ENCODE peak calls at places on chromosomes 13 and 19, in ten cellular contexts. One of them, this sample, is unnamed. For H3K4me1 and H3K9me3, the result is how much of the 10 kb centered on the place peaks cover.

GRCh38 chr19:28948531-28948930 is 264.4 kb downstream of the UQCRFS1 start:
- DNase-seq in H1: no peak
- DNase-seq in astrocyte: no peak
- DNase-seq in upper lobe of left lung: no peak
- DNase-seq in spleen: no peak
- DNase-seq in fibroblast of lung: no peak
- DNase-seq in left ventricle myocardium inferior: no peak
- DNase-seq in sigmoid colon: no peak
- DNase-seq in neural progenitor cell: no peak
- DNase-seq in IMR-90: no peak
- DNase-seq in this sample: no peak

GRCh38 chr19:41808663-41809566 is 12.5 kb downstream of the CEACAM3 start:
- DNase-seq in sigmoid colon: no peak
- DNase-seq in IMR-90: no peak
- DNase-seq in fibroblast of lung: no peak
- DNase-seq in upper lobe of left lung: peak
- DNase-seq in spleen: peak
- DNase-seq in H1: no peak
- DNase-seq in astrocyte: no peak
- DNase-seq in neural progenitor cell: no peak
- DNase-seq in left ventricle myocardium inferior: peak
- DNase-seq in this sample: peak

GRCh38 chr19:6278740-6279619 is 795 bp downstream of the MLLT1 start:
- DNase-seq in fibroblast of lung: no peak
- DNase-seq in left ventricle myocardium inferior: no peak
- DNase-seq in IMR-90: no peak
- DNase-seq in neural progenitor cell: no peak
- DNase-seq in H1: peak
- DNase-seq in sigmoid colon: no peak
- DNase-seq in upper lobe of left lung: no peak
- DNase-seq in spleen: no peak
- DNase-seq in astrocyte: no peak
- DNase-seq in this sample: no peak

GRCh38 chr19:38678891-38679494 is 31.5 kb downstream of the ACTN4 start:
- DNase-seq in upper lobe of left lung: no peak
- DNase-seq in left ventricle myocardium inferior: no peak
- DNase-seq in spleen: no peak
- DNase-seq in sigmoid colon: no peak
- DNase-seq in fibroblast of lung: no peak
- DNase-seq in H1: no peak
- DNase-seq in astrocyte: no peak
- DNase-seq in IMR-90: no peak
- DNase-seq in neural progenitor cell: no peak
- DNase-seq in this sample: no peak

GRCh38 chr19:39438270-39438934 is 2.7 kb upstream of the RPS16 start:
- DNase-seq in sigmoid colon: no peak
- DNase-seq in neural progenitor cell: no peak
- DNase-seq in IMR-90: peak
- DNase-seq in left ventricle myocardium inferior: no peak
- DNase-seq in upper lobe of left lung: peak
- DNase-seq in fibroblast of lung: peak
- DNase-seq in H1: no peak
- DNase-seq in astrocyte: no peak
- DNase-seq in spleen: no peak
- DNase-seq in this sample: no peak

GRCh38 chr19:16445238-16446107 is 26.3 kb downstream of the EPS15L1 start:
- DNase-seq in fibroblast of lung: peak
- DNase-seq in sigmoid colon: no peak
- DNase-seq in left ventricle myocardium inferior: no peak
- DNase-seq in upper lobe of left lung: peak
- DNase-seq in astrocyte: peak
- DNase-seq in H1: no peak
- DNase-seq in IMR-90: peak
- DNase-seq in spleen: peak
- DNase-seq in neural progenitor cell: no peak
- DNase-seq in this sample: no peak

GRCh38 chr13:107843281-107843680 is 372.1 kb downstream of the LIG4 start:
- DNase-seq in upper lobe of left lung: no peak
- DNase-seq in H1: no peak
- DNase-seq in left ventricle myocardium inferior: no peak
- DNase-seq in spleen: no peak
- DNase-seq in neural progenitor cell: no peak
- DNase-seq in fibroblast of lung: no peak
- DNase-seq in sigmoid colon: no peak
- DNase-seq in IMR-90: no peak
- DNase-seq in astrocyte: no peak
- DNase-seq in this sample: no peak

GRCh38 chr13:59274958-59275727 is 888.6 kb downstream of the DIAPH3 start:
- DNase-seq in upper lobe of left lung: no peak
- DNase-seq in neural progenitor cell: no peak
- DNase-seq in sigmoid colon: no peak
- DNase-seq in astrocyte: no peak
- DNase-seq in H1: no peak
- DNase-seq in spleen: no peak
- DNase-seq in IMR-90: no peak
- DNase-seq in fibroblast of lung: no peak
- DNase-seq in left ventricle myocardium inferior: no peak
- DNase-seq in this sample: no peak

GRCh38 chr13:67549331-67549730 is 319.2 kb upstream of the PCDH9 start:
- DNase-seq in upper lobe of left lung: no peak
- DNase-seq in spleen: no peak
- DNase-seq in sigmoid colon: no peak
- DNase-seq in fibroblast of lung: peak
- DNase-seq in astrocyte: peak
- DNase-seq in neural progenitor cell: no peak
- DNase-seq in H1: no peak
- DNase-seq in left ventricle myocardium inferior: no peak
- DNase-seq in IMR-90: peak
- DNase-seq in this sample: no peak

GRCh38 chr13:80341098-80341701 is at the start of gene SPRY2:
- DNase-seq in sigmoid colon: peak
- DNase-seq in fibroblast of lung: peak
- DNase-seq in spleen: peak
- DNase-seq in astrocyte: peak
- DNase-seq in IMR-90: peak
- DNase-seq in upper lobe of left lung: peak
- DNase-seq in left ventricle myocardium inferior: peak
- DNase-seq in neural progenitor cell: peak
- DNase-seq in H1: peak
- DNase-seq in this sample: peak

GRCh38 chr13:112554214-112554850 is 33.6 kb downstream of the TUBGCP3 start:
- DNase-seq in spleen: no peak
- DNase-seq in IMR-90: no peak
- DNase-seq in fibroblast of lung: no peak
- DNase-seq in left ventricle myocardium inferior: no peak
- DNase-seq in neural progenitor cell: no peak
- DNase-seq in astrocyte: no peak
- DNase-seq in H1: no peak
- DNase-seq in sigmoid colon: no peak
- DNase-seq in upper lobe of left lung: no peak
- DNase-seq in this sample: no peak

GRCh38 chr13:66014757-66015156 is 1215.4 kb downstream of the PCDH9 start:
- DNase-seq in sigmoid colon: no peak
- DNase-seq in left ventricle myocardium inferior: no peak
- DNase-seq in spleen: no peak
- DNase-seq in fibroblast of lung: no peak
- DNase-seq in H1: no peak
- DNase-seq in neural progenitor cell: no peak
- DNase-seq in astrocyte: no peak
- DNase-seq in upper lobe of left lung: no peak
- DNase-seq in IMR-90: peak
- DNase-seq in this sample: no peak

GRCh38 chr19:35340431-35340830 is 7.3 kb upstream of the FFAR1 start:
- DNase-seq in left ventricle myocardium inferior: no peak
- DNase-seq in fibroblast of lung: no peak
- DNase-seq in spleen: peak
- DNase-seq in sigmoid colon: no peak
- DNase-seq in neural progenitor cell: no peak
- DNase-seq in astrocyte: no peak
- DNase-seq in upper lobe of left lung: no peak
- DNase-seq in IMR-90: no peak
- DNase-seq in H1: no peak
- DNase-seq in this sample: no peak

GRCh38 chr13:100818706-100819105 is 144.1 kb upstream of the TMTC4 start:
- DNase-seq in neural progenitor cell: no peak
- DNase-seq in astrocyte: peak
- DNase-seq in spleen: no peak
- DNase-seq in fibroblast of lung: peak
- DNase-seq in H1: no peak
- DNase-seq in sigmoid colon: peak
- DNase-seq in left ventricle myocardium inferior: no peak
- DNase-seq in IMR-90: no peak
- DNase-seq in upper lobe of left lung: no peak
- DNase-seq in this sample: no peak

GRCh38 chr13:97322740-97323342 is 100.7 kb downstream of the MBNL2 start:
- DNase-seq in spleen: no peak
- DNase-seq in H1: no peak
- DNase-seq in IMR-90: peak
- DNase-seq in left ventricle myocardium inferior: no peak
- DNase-seq in upper lobe of left lung: no peak
- DNase-seq in fibroblast of lung: peak
- DNase-seq in sigmoid colon: no peak
- DNase-seq in neural progenitor cell: no peak
- DNase-seq in astrocyte: peak
- DNase-seq in this sample: no peak

GRCh38 chr19:33752945-33753344 is 43.7 kb upstream of the KCTD15 start:
- DNase-seq in neural progenitor cell: no peak
- DNase-seq in astrocyte: no peak
- DNase-seq in H1: no peak
- DNase-seq in IMR-90: no peak
- DNase-seq in upper lobe of left lung: no peak
- DNase-seq in fibroblast of lung: no peak
- DNase-seq in spleen: no peak
- DNase-seq in sigmoid colon: no peak
- DNase-seq in left ventricle myocardium inferior: no peak
- DNase-seq in this sample: no peak

DNA sequence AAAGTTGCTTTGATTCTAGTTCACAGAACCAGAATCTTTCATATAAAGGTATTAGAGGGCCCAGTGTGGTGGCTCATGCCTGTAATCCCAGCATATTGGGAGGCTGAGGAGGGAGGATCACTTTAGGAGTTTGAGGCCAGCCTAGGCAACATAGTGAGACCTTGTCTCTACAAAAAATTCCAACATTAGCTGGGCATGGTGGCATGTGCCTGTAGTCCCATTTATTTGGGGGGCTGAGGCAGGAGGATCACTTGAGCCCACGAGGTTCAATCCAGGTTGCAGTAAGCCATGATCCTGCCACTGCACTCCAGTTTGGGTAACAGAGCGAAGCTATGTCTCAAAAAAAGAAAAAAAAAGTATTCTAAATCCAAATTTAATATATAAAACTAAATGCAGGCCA is 9.1 kb downstream of the LDLR start:
- DNase-seq in spleen: no peak
- DNase-seq in IMR-90: no peak
- DNase-seq in H1: no peak
- DNase-seq in sigmoid colon: no peak
- DNase-seq in fibroblast of lung: no peak
- DNase-seq in neural progenitor cell: no peak
- DNase-seq in astrocyte: no peak
- DNase-seq in left ventricle myocardium inferior: no peak
- DNase-seq in upper lobe of left lung: no peak
- DNase-seq in this sample: no peak
- H3K4me1 ChIP-seq in spleen: half or more
- H3K4me1 ChIP-seq in IMR-90: under half
- H3K4me1 ChIP-seq in H1: under half
- H3K4me1 ChIP-seq in sigmoid colon: under half
- H3K4me1 ChIP-seq in fibroblast of lung: under half
- H3K4me1 ChIP-seq in neural progenitor cell: under half
- H3K4me1 ChIP-seq in astrocyte: under half
- H3K4me1 ChIP-seq in left ventricle myocardium inferior: half or more
- H3K4me1 ChIP-seq in upper lobe of left lung: under half
- H3K4me1 ChIP-seq in this sample: under half

GRCh38 chr19:53195265-53195879 is 2.2 kb upstream of the ZNF665 start:
- DNase-seq in IMR-90: peak
- DNase-seq in upper lobe of left lung: peak
- DNase-seq in spleen: peak
- DNase-seq in H1: peak
- DNase-seq in fibroblast of lung: peak
- DNase-seq in astrocyte: peak
- DNase-seq in left ventricle myocardium inferior: peak
- DNase-seq in sigmoid colon: peak
- DNase-seq in neural progenitor cell: peak
- DNase-seq in this sample: peak
- H3K9me3 ChIP-seq in IMR-90: under half
- H3K9me3 ChIP-seq in upper lobe of left lung: under half
- H3K9me3 ChIP-seq in spleen: under half
- H3K9me3 ChIP-seq in H1: under half
- H3K9me3 ChIP-seq in fibroblast of lung: under half
- H3K9me3 ChIP-seq in astrocyte: under half
- H3K9me3 ChIP-seq in left ventricle myocardium inferior: under half
- H3K9me3 ChIP-seq in sigmoid colon: under half
- H3K9me3 ChIP-seq in neural progenitor cell: under half
- H3K9me3 ChIP-seq in this sample: under half

GRCh38 chr19:12983561-12984142 is 11.6 kb upstream of the NFIX start:
- DNase-seq in sigmoid colon: peak
- DNase-seq in H1: peak
- DNase-seq in left ventricle myocardium inferior: peak
- DNase-seq in astrocyte: peak
- DNase-seq in upper lobe of left lung: peak
- DNase-seq in fibroblast of lung: peak
- DNase-seq in neural progenitor cell: peak
- DNase-seq in IMR-90: peak
- DNase-seq in spleen: peak
- DNase-seq in this sample: peak
- H3K27ac ChIP-seq in sigmoid colon: peak
- H3K27ac ChIP-seq in H1: no peak
- H3K27ac ChIP-seq in left ventricle myocardium inferior: no peak
- H3K27ac ChIP-seq in astrocyte: peak
- H3K27ac ChIP-seq in upper lobe of left lung: no peak
- H3K27ac ChIP-seq in fibroblast of lung: no peak
- H3K27ac ChIP-seq in neural progenitor cell: no peak
- H3K27ac ChIP-seq in IMR-90: no peak
- H3K27ac ChIP-seq in spleen: no peak
- H3K27ac ChIP-seq in this sample: no peak

DNA sequence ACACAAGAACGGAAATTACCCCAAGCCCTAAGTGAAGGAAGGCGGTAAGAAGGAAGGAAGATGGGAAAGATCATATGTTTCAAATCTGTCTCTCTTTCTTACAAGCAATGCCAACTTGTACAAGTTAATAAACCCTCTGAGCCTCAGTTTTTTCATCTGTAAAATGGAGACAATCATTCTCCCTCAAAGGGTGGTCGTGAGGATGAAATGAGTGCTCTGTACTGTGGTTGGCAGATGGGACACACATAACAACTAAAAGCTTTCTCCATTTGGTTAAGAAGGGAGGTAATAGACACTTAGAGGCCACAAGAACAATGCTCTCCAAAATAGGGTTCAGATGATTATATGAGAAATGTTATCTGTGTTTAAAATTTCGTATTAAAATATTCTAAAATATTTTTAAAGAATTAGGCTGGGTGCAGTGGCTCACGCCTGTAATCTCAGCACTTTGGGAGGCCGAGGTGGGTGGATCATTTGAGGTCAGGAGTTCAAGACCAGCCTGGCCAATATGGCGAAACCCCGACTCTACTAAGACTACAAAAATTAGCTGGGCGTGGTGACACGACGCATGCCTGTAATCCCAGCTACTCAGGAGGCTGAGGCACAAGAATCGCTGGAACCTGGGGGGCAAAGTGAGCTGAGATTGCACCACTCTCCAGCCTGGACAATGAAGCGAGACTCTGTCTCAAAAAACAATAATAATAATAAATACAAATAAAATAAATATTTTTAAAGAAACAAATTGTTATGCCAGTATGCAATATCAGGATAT is 89.7 kb downstream of the STARD13 start:
- DNase-seq in fibroblast of lung: no peak
- DNase-seq in left ventricle myocardium inferior: no peak
- DNase-seq in spleen: no peak
- DNase-seq in sigmoid colon: no peak
- DNase-seq in upper lobe of left lung: no peak
- DNase-seq in H1: no peak
- DNase-seq in neural progenitor cell: no peak
- DNase-seq in astrocyte: no peak
- DNase-seq in IMR-90: no peak
- DNase-seq in this sample: no peak
- H3K4me1 ChIP-seq in fibroblast of lung: under half
- H3K4me1 ChIP-seq in left ventricle myocardium inferior: half or more
- H3K4me1 ChIP-seq in spleen: under half
- H3K4me1 ChIP-seq in sigmoid colon: half or more
- H3K4me1 ChIP-seq in upper lobe of left lung: under half
- H3K4me1 ChIP-seq in H1: under half
- H3K4me1 ChIP-seq in neural progenitor cell: under half
- H3K4me1 ChIP-seq in astrocyte: under half
- H3K4me1 ChIP-seq in IMR-90: under half
- H3K4me1 ChIP-seq in this sample: under half